ENCODE peak calls at places on chromosomes 3 and 15, in nine cellular contexts. L, V, T, P, Z, G, Y, W and S are unnamed samples.

GRCh38 chr3:57038466-57039164 is 21.8 kb upstream of the SPATA12 start:
- DNase-seq in L (no peak), V (no peak), T (no peak), P (no peak), Z (no peak), G (no peak), Y (no peak), W (no peak), S (no peak)

GRCh38 chr15:51046799-51047449 is 47.8 kb downstream of the TNFAIP8L3 start:
- DNase-seq in L (no peak), V (no peak), T (no peak), P (peak), Z (no peak), G (no peak), Y (no peak), W (no peak), S (peak)

GRCh38 chr3:118128886-118129285 is 905.8 kb downstream of the IGSF11 start:
- DNase-seq in L (no peak), V (no peak), T (no peak), P (no peak), Z (no peak), G (peak), Y (no peak), W (no peak), S (no peak)

GRCh38 chr3:195556390-195556789 is 13.3 kb upstream of the PPP1R2 start:
- DNase-seq in L (no peak), V (peak), T (no peak), P (peak), Z (peak), G (no peak), Y (no peak), W (no peak), S (no peak)

GRCh38 chr3:155664922-155665695 is 79.8 kb downstream of the PLCH1 start:
- DNase-seq in L (no peak), V (no peak), T (no peak), P (peak), Z (peak), G (peak), Y (no peak), W (no peak), S (peak)

GRCh38 chr15:53354905-53355304 is 404.6 kb downstream of the WDR72 start:
- DNase-seq in L (no peak), V (no peak), T (no peak), P (no peak), Z (no peak), G (no peak), Y (no peak), W (no peak), S (no peak)

GRCh38 chr15:76336254-76337046 is at the start of gene ISL2:
- DNase-seq in L (peak), V (peak), T (peak), P (peak), Z (peak), G (peak), Y (no peak), W (peak), S (no peak)

GRCh38 chr3:43286886-43287301 is 554 bp downstream of the SNRK start:
- DNase-seq in L (peak), V (peak), T (peak), P (no peak), Z (peak), G (no peak), Y (no peak), W (no peak), S (no peak)

GRCh38 chr15:91784973-91785709 is 68.4 kb upstream of the SLCO3A1 start:
- DNase-seq in L (no peak), V (no peak), T (no peak), P (no peak), Z (no peak), G (no peak), Y (no peak), W (no peak), S (no peak)

GRCh38 chr15:84684092-84684491 is 26.1 kb upstream of the NMB start:
- DNase-seq in L (no peak), V (no peak), T (no peak), P (peak), Z (no peak), G (peak), Y (no peak), W (no peak), S (no peak)

GRCh38 chr3:98823791-98824190 is 60.7 kb downstream of the ST3GAL6 start:
- DNase-seq in L (no peak), V (no peak), T (no peak), P (peak), Z (no peak), G (no peak), Y (no peak), W (no peak), S (no peak)

GRCh38 chr3:108416111-108416869 is 94.1 kb downstream of the MYH15 start:
- DNase-seq in L (no peak), V (no peak), T (no peak), P (no peak), Z (no peak), G (no peak), Y (no peak), W (no peak), S (no peak)

GRCh38 chr3:179962617-179963387 is 73.9 kb downstream of the PEX5L start:
- DNase-seq in L (no peak), V (no peak), T (no peak), P (no peak), Z (no peak), G (no peak), Y (no peak), W (no peak), S (no peak)